ENCODE peak calls at places on chromosomes 1 and 21, in seven cellular contexts. J is right lobe of liver, U is IMR-90, M is HCT116, G is A549, B is ovary, D is spleen. Z is an unnamed sample.

GRCh38 chr1:43932786-43933385 is 715 bp upstream of the ARTN start:
- DNase-seq in J (no peak), U (peak), M (no peak), G (no peak), B (no peak), D (no peak), Z (no peak)

GRCh38 chr21:15444118-15444960 is 285.4 kb upstream of the USP25 start:
- DNase-seq in J (peak), U (no peak), M (no peak), G (peak), B (no peak), D (no peak), Z (no peak)

GRCh38 chr1:164953095-164953494 is 394.1 kb downstream of the PBX1 start:
- DNase-seq in J (no peak), U (no peak), M (no peak), G (no peak), B (no peak), D (no peak), Z (no peak)

GRCh38 chr21:31524140-31524539 is 135.4 kb upstream of the SOD1 start:
- DNase-seq in J (no peak), U (no peak), M (no peak), G (peak), B (no peak), D (no peak), Z (no peak)

GRCh38 chr1:185581020-185581419 is 153.2 kb upstream of the HMCN1 start:
- DNase-seq in J (no peak), U (no peak), M (no peak), G (no peak), B (no peak), D (no peak), Z (no peak)

GRCh38 chr1:193143285-193143684 is 21.5 kb downstream of the CDC73 start:
- DNase-seq in J (no peak), U (peak), M (no peak), G (no peak), B (no peak), D (no peak), Z (no peak)

GRCh38 chr1:51570063-51570720 is 46.7 kb upstream of the OSBPL9 start:
- DNase-seq in J (no peak), U (no peak), M (no peak), G (no peak), B (no peak), D (no peak), Z (no peak)

GRCh38 chr1:25952851-25953401 is 44.9 kb downstream of the PAFAH2 start:
- DNase-seq in J (no peak), U (peak), M (no peak), G (no peak), B (peak), D (no peak), Z (no peak)

GRCh38 chr1:59556802-59557548 is 257.8 kb upstream of the HOOK1 start:
- DNase-seq in J (no peak), U (no peak), M (peak), G (no peak), B (no peak), D (no peak), Z (no peak)

GRCh38 chr1:59278780-59279354 is 18.0 kb upstream of the FGGY start:
- DNase-seq in J (no peak), U (no peak), M (no peak), G (no peak), B (no peak), D (no peak), Z (no peak)

GRCh38 chr1:17768651-17769241 is 13.6 kb downstream of the ACTL8 start:
- DNase-seq in J (no peak), U (peak), M (no peak), G (peak), B (no peak), D (no peak), Z (no peak)

GRCh38 chr1:1013922-1014617 is 773 bp downstream of the ISG15 start:
- DNase-seq in J (no peak), U (peak), M (no peak), G (no peak), B (no peak), D (peak), Z (peak)

GRCh38 chr1:60281360-60281932 is 207.9 kb upstream of the C1orf87 start:
- DNase-seq in J (peak), U (peak), M (peak), G (peak), B (peak), D (no peak), Z (peak)

GRCh38 chr1:156709743-156710489 is 4.5 kb upstream of the CRABP2 start:
- DNase-seq in J (no peak), U (peak), M (no peak), G (peak), B (no peak), D (no peak), Z (peak)

GRCh38 chr1:228342627-228343210 is 63.9 kb downstream of the TRIM11 start:
- DNase-seq in J (peak), U (no peak), M (no peak), G (no peak), B (no peak), D (no peak), Z (no peak)

GRCh38 chr21:17461582-17461981 is 51.3 kb upstream of the CXADR start:
- DNase-seq in J (no peak), U (peak), M (no peak), G (peak), B (no peak), D (no peak), Z (no peak)

GRCh38 chr1:100955322-100955721 is 59.4 kb downstream of the SLC30A7 start:
- DNase-seq in J (no peak), U (peak), M (no peak), G (no peak), B (no peak), D (no peak), Z (no peak)

GRCh38 chr1:147808025-147808424 is 47.6 kb upstream of the GJA5 start:
- DNase-seq in J (peak), U (no peak), M (no peak), G (no peak), B (no peak), D (no peak), Z (no peak)

GRCh38 chr1:69553726-69554125 is 14.0 kb upstream of the LRRC7 start:
- DNase-seq in J (no peak), U (no peak), M (no peak), G (no peak), B (no peak), D (no peak), Z (no peak)

GRCh38 chr21:26811031-26811430 is 34.2 kb downstream of the ADAMTS1 start:
- DNase-seq in J (no peak), U (peak), M (no peak), G (no peak), B (no peak), D (no peak), Z (no peak)

GRCh38 chr1:117059334-117059677 is 820 bp upstream of the TTF2 start:
- DNase-seq in J (peak), U (no peak), M (peak), G (peak), B (peak), D (peak), Z (peak)

GRCh38 chr21:14741237-14741636 is 195.1 kb upstream of the SAMSN1 start:
- DNase-seq in J (no peak), U (no peak), M (peak), G (no peak), B (no peak), D (no peak), Z (no peak)

GRCh38 chr1:36159614-36160387 is 3.8 kb downstream of the MAP7D1 start:
- DNase-seq in J (no peak), U (no peak), M (no peak), G (no peak), B (no peak), D (no peak), Z (no peak)

GRCh38 chr1:93597697-93598096 is 83.9 kb downstream of the BCAR3 start:
- DNase-seq in J (no peak), U (no peak), M (no peak), G (no peak), B (no peak), D (peak), Z (peak)

GRCh38 chr1:175678471-175678870 is 64.9 kb downstream of the TNR start:
- DNase-seq in J (no peak), U (no peak), M (no peak), G (no peak), B (no peak), D (no peak), Z (no peak)

GRCh38 chr1:12547586-12548225 is 70.3 kb downstream of the DHRS3 start:
- DNase-seq in J (peak), U (no peak), M (no peak), G (no peak), B (no peak), D (no peak), Z (no peak)

GRCh38 chr1:157202331-157202730 is 64.1 kb upstream of the ETV3 start:
- DNase-seq in J (no peak), U (no peak), M (no peak), G (no peak), B (no peak), D (no peak), Z (no peak)

GRCh38 chr1:155241069-155241679 is 14.1 kb downstream of the ENTREP3 start:
- DNase-seq in J (peak), U (peak), M (peak), G (peak), B (peak), D (peak), Z (peak)

DNA sequence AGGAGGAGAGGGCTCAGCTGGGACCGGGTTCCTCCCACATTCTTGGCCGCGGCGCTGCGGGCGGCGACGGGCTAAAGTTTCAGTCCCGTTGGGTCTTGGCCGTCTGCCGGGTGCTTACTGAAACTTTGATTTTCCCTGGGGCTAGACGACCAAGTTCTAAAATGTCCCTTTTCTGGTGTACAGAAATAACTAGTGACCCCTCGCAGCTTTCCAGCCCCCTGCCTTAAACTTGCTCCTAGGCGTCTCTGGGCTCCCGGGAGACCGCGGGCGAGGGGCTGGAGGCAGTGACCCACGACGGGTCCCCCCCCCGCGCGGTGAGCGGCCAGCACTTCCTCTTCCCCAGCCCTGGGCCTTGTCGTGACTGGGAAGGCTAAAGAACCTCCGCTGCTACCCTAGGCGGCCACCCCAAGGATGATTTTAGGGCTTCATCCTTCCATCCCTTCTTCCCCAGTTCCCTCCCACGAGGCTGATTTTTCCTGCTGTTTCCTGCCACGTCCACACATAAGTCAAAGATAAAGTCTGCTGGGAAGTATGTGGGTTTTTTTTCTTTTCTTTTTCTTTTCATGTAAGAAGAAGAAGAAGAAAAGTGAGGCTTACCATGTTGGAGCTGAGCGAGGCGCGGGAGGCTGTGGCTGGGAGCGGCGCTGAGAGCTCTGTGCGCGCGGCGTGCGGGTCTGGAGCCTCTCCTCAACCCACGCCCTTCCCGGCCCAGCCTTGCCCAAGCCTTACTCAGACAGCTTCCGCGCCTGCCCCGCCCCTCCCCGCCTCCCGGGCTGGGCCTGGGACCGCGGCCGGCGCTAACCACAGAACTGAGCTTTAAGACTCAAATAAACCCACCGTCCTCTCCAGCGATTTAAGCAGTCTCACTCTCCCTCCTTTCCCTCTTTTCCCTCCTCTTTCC is at the start of gene S100A11:
- DNase-seq in J (peak), U (peak), M (peak), G (peak), B (peak), D (peak), Z (peak)
- TF ChIP-seq POLR2A in J (peak), U (peak), M (peak), G (peak), B (peak), D (peak), Z (no peak)

DNA sequence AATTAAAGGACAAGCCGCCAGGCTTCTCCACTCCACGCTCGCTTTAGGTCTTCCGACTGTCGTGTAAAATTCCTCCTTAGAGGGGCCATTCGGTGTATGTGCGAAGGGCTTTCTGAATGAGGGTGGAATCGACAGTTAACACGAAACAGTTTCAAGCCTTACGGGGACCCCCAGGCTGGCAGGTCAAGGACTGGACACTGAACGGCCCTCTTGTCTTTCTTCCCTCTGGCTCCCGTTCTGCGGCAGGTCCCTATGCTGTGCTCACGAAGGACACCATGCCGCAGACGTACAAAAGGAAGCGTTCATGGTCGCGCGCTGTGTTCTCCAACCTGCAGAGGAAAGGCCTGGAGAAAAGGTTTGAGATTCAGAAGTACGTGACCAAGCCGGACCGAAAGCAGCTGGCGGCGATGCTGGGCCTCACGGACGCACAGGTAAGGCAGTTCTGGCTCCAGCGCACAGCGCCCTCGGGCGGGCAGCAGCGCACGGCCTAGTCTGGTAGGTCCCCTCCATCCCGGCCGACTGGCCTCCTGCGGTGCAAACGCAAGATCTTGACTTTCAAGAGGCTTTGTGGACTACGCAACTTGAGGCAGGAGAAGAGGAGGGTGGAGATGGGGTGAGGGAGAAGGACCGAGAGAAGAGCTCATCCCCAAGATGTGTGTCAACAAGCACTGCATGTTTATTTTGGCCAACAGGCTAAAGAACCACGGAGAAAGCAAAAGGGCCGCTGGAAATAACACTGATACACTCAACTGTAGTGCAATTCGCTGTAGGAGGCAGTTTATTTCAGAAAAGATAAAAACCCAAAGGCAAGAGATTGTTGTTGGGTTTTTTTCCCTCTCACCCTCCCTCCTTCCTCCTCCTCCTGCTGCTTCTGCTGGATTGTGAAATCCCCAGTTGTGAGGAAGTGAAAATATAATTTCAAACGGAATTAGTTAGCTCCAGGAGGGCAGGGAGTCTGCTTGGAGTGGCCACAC is 3.0 kb downstream of the HLX start:
- DNase-seq in J (no peak), U (peak), M (no peak), G (no peak), B (no peak), D (peak), Z (no peak)
- H3K4me3 ChIP-seq in J (peak), U (peak), M (no peak), G (no peak), B (no peak), D (peak), Z (peak)

DNA sequence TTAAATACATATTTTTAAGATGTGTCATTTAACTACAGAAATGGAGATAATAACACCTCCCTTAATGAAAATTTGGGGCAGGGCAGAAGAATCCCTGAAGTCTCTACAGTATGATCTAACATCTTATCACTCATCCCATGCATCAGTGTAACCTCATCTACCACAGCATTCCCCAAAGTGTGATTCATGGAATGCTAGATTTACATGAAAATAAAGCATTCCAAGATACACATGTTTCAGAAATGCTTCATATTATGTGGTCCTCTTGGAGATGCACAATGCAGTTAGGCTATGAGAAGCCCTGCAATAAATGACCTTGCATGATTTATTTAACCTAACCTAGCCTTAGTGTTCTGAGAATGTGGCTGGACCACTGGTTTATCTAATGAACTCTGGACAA is 166.9 kb upstream of the SYT6 start:
- DNase-seq in J (no peak), U (peak), M (no peak), G (no peak), B (no peak), D (no peak), Z (no peak)
- H3K27ac ChIP-seq in J (no peak), U (no peak), M (no peak), G (no peak), B (no peak), D (no peak), Z (no peak)

GRCh38 chr1:31483012-31483946 is 70.3 kb downstream of the SERINC2 start:
- DNase-seq in J (no peak), U (peak), M (no peak), G (peak), B (no peak), D (no peak), Z (peak)
- TF ChIP-seq POLR2A in J (no peak), U (no peak), M (no peak), G (no peak), B (no peak), D (no peak), Z (no peak)

DNA sequence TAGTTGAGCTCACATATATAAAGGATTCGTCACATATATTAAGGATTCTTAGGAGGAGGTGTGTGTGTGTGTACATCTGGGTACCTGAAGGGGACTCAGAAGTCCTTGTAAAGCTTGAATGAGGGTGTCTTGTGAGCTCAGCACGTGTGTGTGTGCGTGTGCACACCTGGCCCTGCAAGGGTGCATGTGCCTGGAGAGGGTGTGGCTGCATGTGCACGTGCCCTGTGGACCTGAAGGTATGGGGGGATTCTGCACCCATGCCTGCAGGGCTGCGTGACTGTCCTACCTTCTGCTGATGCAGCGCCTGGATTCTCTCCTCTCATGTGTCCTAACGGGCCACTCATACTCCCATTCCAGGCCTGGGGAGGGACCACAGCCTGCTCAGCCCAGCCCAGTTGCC is 24.0 kb downstream of the EPHA8 start:
- DNase-seq in J (no peak), U (no peak), M (no peak), G (no peak), B (no peak), D (no peak), Z (no peak)
- H3K4me3 ChIP-seq in J (no peak), U (no peak), M (no peak), G (no peak), B (no peak), D (no peak), Z (no peak)

GRCh38 chr1:202811296-202812175 is 782 bp downstream of the PCAT6 start:
- DNase-seq in J (no peak), U (peak), M (no peak), G (peak), B (peak), D (peak), Z (no peak)
- H3K27ac ChIP-seq in J (peak), U (peak), M (peak), G (peak), B (no peak), D (peak), Z (peak)

GRCh38 chr1:31412732-31413404 is at the start of gene SERINC2:
- DNase-seq in J (peak), U (no peak), M (no peak), G (no peak), B (no peak), D (peak), Z (peak)
- TF ChIP-seq POLR2A in J (peak), U (no peak), M (peak), G (peak), B (no peak), D (no peak), Z (no peak)

DNA sequence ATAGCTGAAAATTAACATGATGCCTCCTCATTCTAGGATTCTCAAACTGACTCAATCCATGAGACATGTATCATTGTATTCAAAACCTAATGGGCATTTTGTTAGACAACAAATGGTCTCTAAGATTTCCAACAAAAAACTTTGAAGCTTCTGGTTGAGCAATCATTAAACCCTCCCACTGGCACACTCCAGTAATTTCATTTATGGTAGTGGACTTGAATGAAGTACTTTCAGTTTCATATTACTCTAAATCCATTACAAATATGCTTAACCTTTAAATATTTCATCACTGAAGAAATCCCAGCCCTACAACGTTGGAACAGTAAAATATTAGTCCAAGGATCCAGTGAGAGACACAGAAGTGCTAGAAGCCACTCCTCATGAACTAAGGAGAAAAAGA is 43.5 kb downstream of the GBP6 start:
- DNase-seq in J (no peak), U (peak), M (no peak), G (no peak), B (no peak), D (no peak), Z (no peak)
- H3K4me3 ChIP-seq in J (peak), U (peak), M (no peak), G (no peak), B (peak), D (peak), Z (peak)

Z was measured in stomach.